ENCODE peak calls at places on chromosomes 2 and 18, in four cellular contexts. A is hepatocyte, T is SK-N-SH, V is PC-9. X is an unnamed sample. For H3K4me1 and H3K9me2, the result is how much of the 10 kb centered on the place peaks cover.

GRCh38 chr2:69253893-69254292 is 133.1 kb downstream of the GFPT1 start:
- DNase-seq in V (peak), A (peak), T (no peak), X (peak)

GRCh38 chr2:141767051-141767450 is 363.8 kb downstream of the LRP1B start:
- DNase-seq in T (no peak), V (peak), A (no peak), X (peak)

GRCh38 chr2:21041943-21042707 is 1.7 kb downstream of the APOB start:
- DNase-seq in V (no peak), A (peak), T (peak), X (peak)

GRCh38 chr2:234954551-234954992 is 2.8 kb downstream of the SH3BP4 start:
- DNase-seq in A (no peak), V (no peak), T (no peak), X (peak)

GRCh38 chr18:9392726-9393125 is 58.2 kb downstream of the TWSG1 start:
- DNase-seq in A (no peak), V (no peak), T (no peak), X (peak)

GRCh38 chr2:173021939-173022371 is 53.7 kb upstream of the MAP3K20 start:
- DNase-seq in A (peak), T (peak), V (peak), X (peak)

GRCh38 chr2:199136681-199137080 is 321.1 kb downstream of the SATB2 start:
- DNase-seq in A (peak), V (peak), T (no peak), X (peak)

GRCh38 chr18:61034581-61034980 is 298.6 kb upstream of the CDH20 start:
- DNase-seq in A (no peak), V (no peak), T (no peak), X (no peak)

GRCh38 chr18:3793545-3793944 is 343.6 kb downstream of the TGIF1 start:
- DNase-seq in V (no peak), A (no peak), T (no peak), X (peak)

GRCh38 chr2:221779614-221780067 is 207.5 kb upstream of the EPHA4 start:
- DNase-seq in A (peak), V (no peak), T (no peak), X (peak)

GRCh38 chr2:66555076-66555475 is 120.2 kb downstream of the MEIS1 start:
- DNase-seq in A (no peak), T (no peak), V (no peak), X (no peak)

GRCh38 chr2:1318366-1319009 is 94.8 kb upstream of the TPO start:
- DNase-seq in T (no peak), A (no peak), V (no peak), X (no peak)

GRCh38 chr18:51191139-51191717 is 6.3 kb downstream of the MEX3C start:
- DNase-seq in T (no peak), V (no peak), A (no peak), X (peak)

GRCh38 chr2:96953611-96954489 is 32.5 kb downstream of the FAM178B start:
- DNase-seq in V (no peak), A (no peak), T (no peak), X (no peak)

GRCh38 chr2:42185200-42185921 is 16.2 kb downstream of the EML4 start:
- DNase-seq in T (no peak), V (no peak), A (no peak), X (peak)

GRCh38 chr2:60849165-60849564 is 32.2 kb upstream of the REL start:
- DNase-seq in A (no peak), T (no peak), V (no peak), X (peak)

GRCh38 chr2:179702912-179703311 is 158.5 kb downstream of the ZNF385B start:
- DNase-seq in T (no peak), A (no peak), V (no peak), X (no peak)

GRCh38 chr18:63237911-63238710 is 81.5 kb downstream of the BCL2 start:
- DNase-seq in V (peak), T (no peak), A (peak), X (peak)

GRCh38 chr2:212957624-212958023 is 193.8 kb downstream of the IKZF2 start:
- DNase-seq in V (no peak), A (no peak), T (no peak), X (no peak)

GRCh38 chr2:212958757-212959295 is 192.6 kb downstream of the IKZF2 start:
- DNase-seq in A (no peak), V (no peak), T (no peak), X (peak)

GRCh38 chr2:212956665-212957064 is 194.7 kb downstream of the IKZF2 start:
- DNase-seq in T (no peak), V (peak), A (no peak), X (no peak)

GRCh38 chr2:212958133-212958532 is 193.3 kb downstream of the IKZF2 start:
- DNase-seq in T (no peak), V (no peak), A (no peak), X (no peak)

GRCh38 chr2:212957184-212957583 is 194.2 kb downstream of the IKZF2 start:
- DNase-seq in T (no peak), V (no peak), A (no peak), X (no peak)
- H2AFZ ChIP-seq in T (peak), V (no peak), A (no peak), X (peak)

GRCh38 chr2:204010611-204011560 is 74.3 kb downstream of the ICOS start:
- DNase-seq in T (no peak), V (no peak), A (no peak), X (peak)

GRCh38 chr2:204004912-204005311 is 68.3 kb downstream of the ICOS start:
- DNase-seq in V (no peak), A (no peak), T (no peak), X (no peak)

GRCh38 chr2:204003276-204003985 is 66.9 kb downstream of the ICOS start:
- DNase-seq in A (no peak), T (no peak), V (no peak), X (no peak)

GRCh38 chr2:204008352-204008751 is 71.8 kb downstream of the ICOS start:
- DNase-seq in T (no peak), A (no peak), V (no peak), X (no peak)

GRCh38 chr2:204005940-204006721 is 69.6 kb downstream of the ICOS start:
- DNase-seq in A (no peak), V (no peak), T (no peak), X (no peak)
- H3K4me1 ChIP-seq in A (under half), V (under half), T (under half), X (under half)

GRCh38 chr2:7988440-7988839 is 693.4 kb upstream of the ID2 start:
- DNase-seq in V (no peak), A (no peak), T (no peak), X (no peak)

GRCh38 chr2:7989823-7990222 is 692.0 kb upstream of the ID2 start:
- DNase-seq in V (no peak), T (no peak), A (no peak), X (no peak)

GRCh38 chr2:7984693-7985353 is 697.0 kb upstream of the ID2 start:
- DNase-seq in V (no peak), T (no peak), A (no peak), X (no peak)

GRCh38 chr2:7986431-7986830 is 695.4 kb upstream of the ID2 start:
- DNase-seq in T (no peak), A (no peak), V (no peak), X (no peak)

DNA sequence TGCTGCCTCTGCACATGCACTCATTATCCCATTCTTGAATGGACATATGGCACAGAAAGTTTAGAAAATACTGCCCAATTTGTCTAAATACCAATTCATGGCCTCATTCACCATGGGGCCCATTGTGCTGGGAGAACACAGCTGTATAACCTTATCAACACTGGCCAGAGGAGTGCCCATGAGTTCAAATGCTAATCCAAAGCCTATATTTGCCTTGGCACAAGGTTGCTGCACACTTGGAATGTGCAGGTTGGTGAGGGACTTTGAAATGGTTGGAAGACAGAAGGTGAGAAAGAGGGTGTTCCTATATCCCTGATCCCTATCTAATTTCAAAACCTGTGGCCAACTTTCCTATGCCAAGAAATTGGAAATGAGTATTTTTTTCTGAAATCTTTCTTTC is 693.9 kb upstream of the ID2 start:
- DNase-seq in V (no peak), T (no peak), A (no peak), X (no peak)
- H3K9me2 ChIP-seq in V (under half), T (under half), A (under half), X (under half)

DNA sequence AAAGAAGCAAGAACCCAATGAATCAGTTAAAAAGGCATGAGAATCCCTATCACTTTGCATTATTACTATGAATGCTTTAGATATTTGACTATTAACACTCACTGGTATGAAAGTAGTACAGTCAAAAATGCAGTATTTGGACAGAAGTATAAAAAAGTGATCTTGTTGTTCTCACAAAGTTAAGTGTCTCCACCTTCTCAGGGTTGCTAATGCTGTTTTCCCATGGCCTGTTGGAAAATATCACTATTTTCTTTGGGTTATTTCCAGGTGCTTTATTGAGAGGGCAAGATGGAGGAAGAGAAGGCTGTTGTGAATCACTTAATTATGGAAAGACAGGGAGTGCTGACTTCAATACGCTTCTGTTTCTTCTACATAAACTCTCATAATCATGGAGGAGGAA is 13.6 kb upstream of the CREB1 start:
- DNase-seq in T (no peak), A (no peak), V (no peak), X (peak)
- H2AFZ ChIP-seq in T (peak), A (no peak), V (no peak), X (peak)

GRCh38 chr18:13661779-13662271 is 64.5 kb downstream of the FAM210A start:
- DNase-seq in V (no peak), A (no peak), T (no peak), X (no peak)
- H3K4me1 ChIP-seq in V (under half), A (under half), T (under half), X (under half)

GRCh38 chr2:128638741-128639477 is 320.2 kb upstream of the HS6ST1 start:
- DNase-seq in V (no peak), A (no peak), T (peak), X (peak)
- H3K9me2 ChIP-seq in V (under half), A (under half), T (under half), X (under half)

DNA sequence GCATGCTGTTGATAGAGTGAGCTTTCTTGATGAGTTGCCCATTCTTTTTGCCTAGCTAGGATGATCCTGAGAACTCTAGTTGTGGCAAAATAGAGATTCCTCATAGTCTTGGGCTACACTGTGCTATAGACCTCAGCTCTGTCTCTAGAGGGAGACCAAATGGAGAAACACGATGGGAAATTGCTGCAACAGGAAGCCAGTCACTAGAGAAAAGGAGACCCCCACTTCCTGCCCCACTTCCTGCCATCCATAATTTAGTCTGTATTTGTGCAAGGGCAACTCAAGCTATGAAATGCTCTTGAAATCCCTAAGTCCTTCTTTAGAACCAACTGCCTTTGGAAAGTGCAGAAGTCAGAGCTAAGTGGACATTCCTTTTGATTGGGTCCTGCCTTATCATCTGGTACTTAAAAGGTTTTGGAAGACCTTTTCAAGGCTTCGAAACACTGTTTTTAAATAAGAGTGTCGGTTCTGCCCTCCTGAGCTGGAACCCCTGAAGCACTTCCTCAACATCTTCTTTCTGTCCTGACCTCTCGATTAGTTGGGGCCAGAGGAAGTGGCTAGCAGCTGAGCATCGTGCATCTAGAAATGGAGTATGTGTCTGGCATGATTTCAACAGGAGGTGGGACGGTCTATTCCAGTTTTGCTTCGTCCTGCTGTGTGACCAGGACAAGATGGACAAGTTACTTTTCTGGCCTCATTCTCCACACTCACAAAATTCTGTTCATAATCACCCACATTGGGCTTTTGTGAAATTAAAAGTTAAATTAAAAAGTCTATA is 8.6 kb upstream of the KCNE4 start:
- DNase-seq in T (no peak), A (no peak), V (no peak), X (no peak)
- H2AFZ ChIP-seq in T (peak), A (no peak), V (peak), X (no peak)

GRCh38 chr2:239303711-239304532 is 96.9 kb downstream of the HDAC4 start:
- DNase-seq in A (peak), T (no peak), V (no peak), X (no peak)
- H3K4me1 ChIP-seq in A (half or more), T (half or more), V (under half), X (under half)